ENCODE peak calls at places on chromosomes 7 and 10, in four cellular contexts. U is IMR-90, C is neuronal stem cell, G is H9. Y is an unnamed sample.
A peak's percentile ranks its signal among the peaks of the same experiment; 100 is the strongest.

GRCh38 chr10:118944959-118945622 is 84.4 kb upstream of the NANOS1 start:
- DNase-seq in U (no peak), C (no peak), G (peak; percentile 15), Y (no peak)

GRCh38 chr10:30812018-30812851 is 182.7 kb upstream of the LYZL2 start:
- DNase-seq in U (peak; percentile 95), C (no peak), G (no peak), Y (no peak)

GRCh38 chr7:24216576-24217116 is 67.3 kb upstream of the NPY start:
- DNase-seq in U (peak; percentile 13), C (no peak), G (no peak), Y (no peak)

GRCh38 chr10:71494980-71495381 is 98.3 kb downstream of the CDH23 start:
- DNase-seq in U (no peak), C (no peak), G (no peak), Y (no peak)

GRCh38 chr7:120033114-120033513 is 239.9 kb upstream of the KCND2 start:
- DNase-seq in U (no peak), C (peak; percentile 1), G (peak; percentile 33), Y (no peak)

GRCh38 chr10:64726466-64726865 is 1205.3 kb downstream of the REEP3 start:
- DNase-seq in U (no peak), C (no peak), G (no peak), Y (no peak)

GRCh38 chr7:11434371-11434770 is 397.6 kb downstream of the THSD7A start:
- DNase-seq in U (no peak), C (no peak), G (no peak), Y (no peak)

GRCh38 chr7:93407239-93407638 is 167.3 kb downstream of the CALCR start:
- DNase-seq in U (no peak), C (no peak), G (no peak), Y (no peak)

GRCh38 chr10:30931094-30931493 is 100.6 kb downstream of the ZNF438 start:
- DNase-seq in U (no peak), C (no peak), G (no peak), Y (no peak)

GRCh38 chr7:27141591-27142561 is 1.6 kb downstream of the HOXA5 start:
- DNase-seq in U (no peak), C (no peak), G (peak; percentile 67), Y (peak; percentile 19)

GRCh38 chr7:122885583-122886356 is 490 bp downstream of the CADPS2 start:
- DNase-seq in U (no peak), C (peak; percentile 32), G (peak; percentile 50), Y (peak; percentile 55)

DNA sequence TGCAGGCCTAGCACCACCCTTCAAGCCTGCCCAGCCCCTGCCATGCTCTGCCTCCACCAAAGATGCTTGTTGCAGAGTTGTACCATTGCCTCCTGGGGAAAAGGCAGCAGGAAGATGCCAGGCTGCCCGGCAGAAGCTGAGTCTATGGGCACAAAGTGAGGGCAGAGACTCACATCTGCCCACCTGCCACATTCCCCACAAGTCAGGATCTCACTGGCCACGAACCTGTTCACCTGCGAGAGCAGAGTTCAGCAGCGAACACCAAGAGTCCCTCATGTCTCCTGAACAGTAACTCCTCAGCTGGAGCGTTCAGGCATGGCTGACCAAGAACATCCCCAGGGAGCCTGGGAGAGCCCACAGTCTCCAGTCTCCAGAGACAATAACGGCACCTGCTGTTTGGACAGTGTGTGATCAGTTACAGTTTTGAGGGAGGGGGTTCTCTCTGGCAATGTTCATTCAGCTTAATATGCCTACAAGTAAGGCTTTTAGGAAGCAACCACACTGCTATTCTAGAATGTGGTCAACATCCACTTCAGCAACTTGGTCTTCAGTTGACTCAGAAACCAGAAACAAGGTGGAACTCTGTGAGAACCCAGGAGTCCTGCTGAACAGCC is 78.5 kb downstream of the GRID1 start:
- DNase-seq in U (no peak), C (no peak), G (peak; percentile 20), Y (no peak)
- H2AK5ac ChIP-seq in U (no peak overlapping the region), C (peak overlapping the region; percentile 52), G (no peak overlapping the region), Y (no peak overlapping the region)

DNA sequence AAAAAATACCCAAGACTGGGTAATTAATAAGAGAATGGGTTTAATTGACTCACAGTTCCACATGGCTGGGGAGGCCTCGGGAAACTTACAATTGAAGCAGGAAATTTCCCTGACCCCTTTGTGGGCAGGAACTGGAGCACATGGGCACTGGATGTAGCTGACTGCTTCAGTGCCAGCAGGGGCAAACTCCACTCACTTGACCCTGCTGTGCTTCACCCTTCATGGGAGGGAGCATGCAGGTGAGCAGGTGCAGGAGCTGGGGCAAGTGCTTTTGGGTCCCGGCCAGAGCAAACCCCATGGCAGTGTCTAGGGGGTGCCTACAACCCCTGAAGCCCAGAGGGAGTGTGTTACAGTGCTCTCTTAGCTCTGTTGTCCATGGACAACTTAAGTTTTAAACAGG is 132.6 kb downstream of the AKR1D1 start:
- DNase-seq in U (no peak), C (no peak), G (no peak), Y (no peak)
- H2BK5ac ChIP-seq in U (no peak overlapping the region), C (peak overlapping the region; percentile 95), G (no peak overlapping the region), Y (no peak overlapping the region)

GRCh38 chr7:2403718-2404648 is 572 bp downstream of the CHST12 start:
- DNase-seq in U (peak; percentile 21), C (peak; percentile 43), G (no peak), Y (peak; percentile 54)

GRCh38 chr7:2402687-2403013 is 761 bp upstream of the CHST12 start:
- DNase-seq in U (no peak), C (no peak), G (no peak), Y (no peak)

GRCh38 chr7:2398506-2398905 is 4.9 kb upstream of the CHST12 start:
- DNase-seq in U (no peak), C (no peak), G (no peak), Y (no peak)

GRCh38 chr7:2403014-2403717 is at the start of gene CHST12:
- DNase-seq in U (peak; percentile 90), C (peak; percentile 92), G (peak; percentile 94), Y (peak; percentile 87)

GRCh38 chr7:2399848-2400587 is 3.4 kb upstream of the CHST12 start:
- DNase-seq in U (peak; percentile 95), C (no peak), G (no peak), Y (peak; percentile 33)
- H2AK5ac ChIP-seq in U (peak overlapping the region; percentile 87), C (no peak overlapping the region), G (no peak overlapping the region), Y (no peak overlapping the region)

GRCh38 chr7:20200361-20200760 is 16.8 kb downstream of the MACC1 start:
- DNase-seq in U (no peak), C (no peak), G (no peak), Y (peak; percentile 29)

GRCh38 chr7:20200965-20201364 is 16.2 kb downstream of the MACC1 start:
- DNase-seq in U (no peak), C (no peak), G (no peak), Y (no peak)

GRCh38 chr7:20199015-20199737 is 18.0 kb downstream of the MACC1 start:
- DNase-seq in U (peak; percentile 87), C (no peak), G (no peak), Y (peak; percentile 50)

GRCh38 chr7:20198295-20198694 is 18.9 kb downstream of the MACC1 start:
- DNase-seq in U (no peak), C (no peak), G (no peak), Y (no peak)

GRCh38 chr7:20201380-20201779 is 15.8 kb downstream of the MACC1 start:
- DNase-seq in U (no peak), C (no peak), G (peak; percentile 56), Y (no peak)
- H2BK5ac ChIP-seq in U (no peak overlapping the region), C (no peak overlapping the region), G (no peak overlapping the region), Y (no peak overlapping the region)

GRCh38 chr7:136056827-136057226 is 79.7 kb upstream of the MTPN start:
- DNase-seq in U (no peak), C (no peak), G (no peak), Y (no peak)

GRCh38 chr7:136057509-136057908 is 80.3 kb upstream of the MTPN start:
- DNase-seq in U (no peak), C (no peak), G (no peak), Y (no peak)

GRCh38 chr7:136055266-136055665 is 78.1 kb upstream of the MTPN start:
- DNase-seq in U (no peak), C (no peak), G (no peak), Y (no peak)

GRCh38 chr7:136050462-136050847 is 73.3 kb upstream of the MTPN start:
- DNase-seq in U (no peak), C (no peak), G (no peak), Y (no peak)

DNA sequence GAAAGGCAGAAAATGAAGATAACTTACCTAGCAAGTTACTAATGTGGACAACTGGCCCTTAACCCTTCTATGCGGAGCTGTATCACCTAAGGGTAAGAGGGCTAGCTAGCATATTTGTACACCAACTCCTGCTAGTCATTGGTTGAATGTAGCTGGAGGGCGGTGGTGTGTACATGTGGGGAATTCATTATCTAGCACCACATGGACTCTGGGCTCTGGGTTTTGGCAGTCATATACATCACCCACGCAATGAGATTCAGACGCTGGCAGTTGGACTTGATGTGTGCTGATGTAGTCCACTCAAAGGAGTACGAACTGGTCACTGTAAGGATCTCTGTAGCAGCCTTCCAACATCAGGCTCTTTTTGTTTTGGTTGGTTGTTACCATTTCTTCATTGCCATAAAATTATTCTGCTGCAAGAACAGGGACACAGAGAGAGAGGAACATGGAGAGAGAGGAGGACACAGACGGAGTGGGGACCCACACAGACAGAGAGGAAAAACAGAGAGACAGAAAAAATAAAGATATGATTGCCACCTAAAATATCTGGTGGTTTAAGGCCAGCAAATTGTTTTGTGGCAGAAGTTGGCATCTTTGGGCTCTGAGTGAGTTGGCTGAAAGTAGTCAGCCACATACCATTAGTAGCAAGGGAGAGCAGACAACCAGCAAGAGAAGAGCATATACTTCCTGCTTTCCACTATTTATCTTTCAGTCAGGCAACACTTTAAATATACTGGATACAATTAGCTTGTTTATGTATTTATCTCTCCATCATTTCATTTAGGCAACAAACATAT is 76.7 kb upstream of the MTPN start:
- DNase-seq in U (no peak), C (no peak), G (no peak), Y (no peak)
- H2AK5ac ChIP-seq in U (no peak overlapping the region), C (no peak overlapping the region), G (no peak overlapping the region), Y (no peak overlapping the region)

GRCh38 chr10:79378383-79378646 is 31.0 kb downstream of the PPIF start:
- DNase-seq in U (no peak), C (no peak), G (no peak), Y (no peak)

GRCh38 chr10:79380125-79380917 is 33.1 kb downstream of the PPIF start:
- DNase-seq in U (peak; percentile 44), C (no peak), G (peak; percentile 19), Y (no peak)

GRCh38 chr10:79379512-79380124 is 32.3 kb downstream of the PPIF start:
- DNase-seq in U (no peak), C (no peak), G (peak; percentile 22), Y (no peak)

GRCh38 chr10:79377557-79378382 is 30.5 kb downstream of the PPIF start:
- DNase-seq in U (no peak), C (no peak), G (peak; percentile 20), Y (no peak)

GRCh38 chr10:79378647-79379511 is 31.6 kb downstream of the PPIF start:
- DNase-seq in U (no peak), C (no peak), G (peak; percentile 18), Y (no peak)
- H2BK5ac ChIP-seq in U (no peak overlapping the region), C (no peak overlapping the region), G (no peak overlapping the region), Y (no peak overlapping the region)

GRCh38 chr10:114682532-114682931 is 24.5 kb upstream of the ABLIM1 start:
- DNase-seq in U (no peak), C (no peak), G (no peak), Y (no peak)
- H2AK5ac ChIP-seq in U (no peak overlapping the region), C (no peak overlapping the region), G (no peak overlapping the region), Y (no peak overlapping the region)